ENCODE peak calls at places on chromosomes 5 and 9, in four cellular contexts. Y, E, K and N are unnamed samples. For H3K4me1, the result is how much of the 10 kb centered on the place peaks cover.

GRCh38 chr5:76561959-76562358 is 61.2 kb downstream of the F2RL2 start:
- DNase-seq in E (no peak), K (no peak), Y (no peak), N (no peak)

GRCh38 chr9:87223397-87224246 is 274.0 kb upstream of the DAPK1 start:
- DNase-seq in K (no peak), E (no peak), Y (no peak), N (no peak)

GRCh38 chr5:149062371-149063016 is 368 bp downstream of the SH3TC2 start:
- DNase-seq in K (no peak), Y (no peak), E (no peak), N (peak)

GRCh38 chr9:119697996-119698395 is 328.8 kb upstream of the BRINP1 start:
- DNase-seq in E (no peak), K (no peak), Y (peak), N (no peak)

GRCh38 chr9:131439224-131439623 is 45.3 kb downstream of the PRRC2B start:
- DNase-seq in K (no peak), Y (no peak), E (no peak), N (no peak)

GRCh38 chr5:169265888-169266287 is 35.1 kb downstream of the SLIT3 start:
- DNase-seq in K (no peak), E (no peak), Y (no peak), N (no peak)

GRCh38 chr5:10401499-10401898 is 40.2 kb upstream of the ROPN1L start:
- DNase-seq in Y (no peak), E (no peak), K (no peak), N (no peak)

GRCh38 chr5:102975040-102975439 is 144.9 kb downstream of the GIN1 start:
- DNase-seq in K (no peak), E (no peak), Y (no peak), N (no peak)

GRCh38 chr5:136743052-136743451 is 377.7 kb upstream of the TRPC7 start:
- DNase-seq in E (no peak), K (no peak), Y (no peak), N (no peak)

GRCh38 chr9:6930827-6931226 is 173.1 kb downstream of the KDM4C start:
- DNase-seq in K (no peak), E (no peak), Y (no peak), N (no peak)

GRCh38 chr5:172858990-172859811 is 25.1 kb downstream of the ERGIC1 start:
- DNase-seq in Y (peak), K (no peak), E (peak), N (no peak)

GRCh38 chr9:121172726-121173487 is 28.8 kb downstream of the RAB14 start:
- DNase-seq in Y (no peak), K (no peak), E (no peak), N (no peak)

DNA sequence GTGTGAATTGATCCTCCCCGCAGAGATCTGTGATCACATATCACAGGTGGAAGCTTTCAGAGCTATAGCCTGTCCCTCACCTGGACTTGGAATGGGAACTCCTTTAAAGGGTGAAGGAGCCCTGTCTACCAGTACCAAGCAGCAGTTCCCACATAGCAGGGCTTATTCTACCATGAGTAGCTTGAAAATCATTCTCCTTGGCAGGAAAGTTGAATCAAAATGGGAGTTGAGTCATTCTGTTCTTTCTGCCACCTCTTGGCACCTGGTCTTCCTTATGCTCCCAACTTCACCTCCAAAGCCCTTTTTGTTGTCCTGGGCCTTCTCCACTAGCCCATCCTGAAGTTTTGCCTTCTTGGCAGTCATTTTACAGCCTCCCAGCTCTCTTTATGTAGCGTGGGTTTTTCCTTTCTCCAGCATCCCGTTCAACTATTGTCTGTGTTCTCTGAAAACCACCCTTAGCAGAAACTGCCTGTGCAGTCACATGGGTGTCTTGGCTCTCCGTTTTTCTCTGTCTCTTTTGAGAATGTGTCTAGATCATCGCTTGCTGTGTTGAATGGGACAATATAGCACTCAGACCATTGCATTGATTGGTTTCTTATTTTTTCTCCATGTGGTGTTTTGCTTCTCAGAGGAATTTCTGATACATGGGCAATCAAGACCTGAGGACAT is 222.2 kb downstream of the AOPEP start:
- DNase-seq in E (no peak), Y (no peak), K (no peak), N (no peak)
- H3K4me1 ChIP-seq in E (under half), Y (under half), K (under half), N (under half)

DNA sequence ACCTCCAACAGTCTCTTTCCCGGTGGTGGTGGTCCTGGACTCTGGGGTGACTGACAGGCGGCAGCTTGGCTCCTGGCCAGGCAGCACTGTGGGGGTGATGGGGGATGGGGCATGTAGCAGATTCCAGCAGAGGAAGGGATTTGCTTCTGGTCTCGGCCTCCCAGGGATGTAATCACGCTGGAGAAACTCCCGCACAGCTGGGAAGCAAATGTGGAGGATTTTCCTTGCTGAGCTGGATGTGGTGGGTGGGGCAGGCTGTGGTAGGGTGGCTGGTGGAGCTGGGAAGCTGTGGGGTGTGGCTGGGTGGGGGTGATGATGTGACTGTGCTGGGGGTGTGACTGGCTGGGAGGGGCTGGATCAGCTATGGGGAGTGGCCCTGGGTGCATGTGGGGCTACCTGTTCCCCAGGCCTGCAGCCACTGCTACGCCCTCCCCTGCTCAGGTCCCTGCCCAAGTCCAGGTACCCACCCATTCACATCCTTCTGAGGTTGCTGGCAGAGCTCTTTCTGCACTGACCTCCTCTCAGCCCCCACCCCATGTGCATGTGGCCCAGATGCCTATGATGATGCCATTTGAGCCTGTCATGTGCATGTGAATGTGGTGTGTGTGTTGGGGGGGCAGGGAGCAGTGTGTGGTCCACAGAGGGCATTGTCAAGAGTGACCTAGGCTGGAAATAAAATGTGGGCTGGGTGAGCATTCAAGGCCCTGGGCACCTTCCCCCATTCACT is 3.9 kb downstream of the NDST1 start:
- DNase-seq in Y (peak), E (no peak), K (no peak), N (no peak)
- H3K4me1 ChIP-seq in Y (half or more), E (half or more), K (under half), N (under half)

DNA sequence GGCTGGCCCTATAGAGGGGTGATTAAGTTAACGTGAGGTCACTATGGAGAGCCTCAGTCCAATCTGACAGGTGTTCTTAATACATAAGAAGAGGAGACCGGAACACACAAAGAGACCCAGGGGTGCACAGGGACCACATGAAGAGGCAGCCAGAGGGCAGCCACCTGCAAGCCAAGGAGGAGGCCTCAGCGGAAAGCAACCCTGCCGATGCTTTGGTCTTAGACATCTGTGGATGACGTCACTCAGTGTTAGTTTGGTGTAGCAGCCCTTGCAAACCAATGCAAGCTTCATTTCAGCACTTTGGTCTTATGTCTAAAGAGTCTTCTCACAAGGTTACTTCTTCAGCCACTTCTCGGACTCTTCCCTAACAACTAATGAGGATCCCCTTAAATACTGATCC is 47.6 kb upstream of the GRHPR start:
- DNase-seq in Y (no peak), K (no peak), E (no peak), N (no peak)
- H3K4me1 ChIP-seq in Y (under half), K (under half), E (under half), N (under half)

DNA sequence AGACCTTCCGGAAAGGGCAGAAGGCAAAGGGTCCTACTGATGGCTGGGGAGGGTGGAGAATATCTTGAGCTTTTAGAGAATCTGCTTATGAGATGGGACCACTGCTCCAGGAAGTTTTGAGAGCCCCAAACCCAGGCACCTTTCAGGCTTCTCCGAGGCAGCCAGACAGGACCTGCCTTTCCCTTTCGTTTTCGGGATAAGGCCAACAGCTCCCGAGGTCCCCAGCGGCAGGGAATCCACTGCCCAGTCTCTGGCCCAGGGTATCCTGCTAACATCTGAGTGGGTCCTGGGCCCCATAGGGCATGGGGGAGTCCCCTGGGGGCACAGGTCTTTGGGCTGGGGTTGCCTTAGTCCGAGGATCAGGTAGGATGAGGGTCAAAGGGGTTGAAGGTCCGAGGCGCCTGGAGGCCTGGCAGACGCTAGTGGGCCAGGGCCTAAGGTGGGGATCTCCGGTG is 3.3 kb downstream of the PITX1 start:
- DNase-seq in E (no peak), Y (no peak), K (no peak), N (no peak)
- H3K4me1 ChIP-seq in E (under half), Y (under half), K (under half), N (under half)

GRCh38 chr5:1006656-1007071 is 1.9 kb upstream of the NKD2 start:
- DNase-seq in K (no peak), Y (no peak), E (no peak), N (no peak)

GRCh38 chr5:1008451-1009358 is at the start of gene NKD2:
- DNase-seq in K (peak), E (no peak), Y (peak), N (no peak)

GRCh38 chr5:1005904-1006655 is 2.5 kb upstream of the NKD2 start:
- DNase-seq in K (peak), Y (no peak), E (no peak), N (no peak)

GRCh38 chr5:1007681-1008450 is 736 bp upstream of the NKD2 start:
- DNase-seq in K (peak), E (no peak), Y (no peak), N (no peak)

GRCh38 chr5:1007221-1007680 is 1.4 kb upstream of the NKD2 start:
- DNase-seq in Y (no peak), K (peak), E (no peak), N (no peak)
- H3K4me1 ChIP-seq in Y (under half), K (under half), E (under half), N (under half)